ENCODE peak calls at places on chromosomes 3 and 15, in nine cellular contexts. One of them, this sample, is unnamed.

GRCh38 chr3:29274667-29275066 is 6.2 kb upstream of the RBMS3 start:
- DNase-seq in GM13977: no peak
- DNase-seq in astrocyte of the spinal cord: no peak
- DNase-seq in foreskin fibroblast: no peak
- DNase-seq in esophagus squamous epithelium: no peak
- DNase-seq in IMR-90: no peak
- DNase-seq in brain microvascular endothelial cell: no peak
- DNase-seq in uterus: no peak
- DNase-seq in RWPE1: no peak
- DNase-seq in this sample: no peak

GRCh38 chr3:196774845-196775422 is 35.3 kb downstream of the PAK2 start:
- DNase-seq in GM13977: no peak
- DNase-seq in astrocyte of the spinal cord: no peak
- DNase-seq in foreskin fibroblast: no peak
- DNase-seq in esophagus squamous epithelium: no peak
- DNase-seq in IMR-90: peak
- DNase-seq in brain microvascular endothelial cell: no peak
- DNase-seq in uterus: no peak
- DNase-seq in RWPE1: peak
- DNase-seq in this sample: peak

GRCh38 chr3:152084441-152084840 is 184.3 kb upstream of the MBNL1 start:
- DNase-seq in GM13977: no peak
- DNase-seq in astrocyte of the spinal cord: no peak
- DNase-seq in foreskin fibroblast: no peak
- DNase-seq in esophagus squamous epithelium: no peak
- DNase-seq in IMR-90: no peak
- DNase-seq in brain microvascular endothelial cell: no peak
- DNase-seq in uterus: no peak
- DNase-seq in RWPE1: no peak
- DNase-seq in this sample: no peak

GRCh38 chr3:186198442-186198841 is 89.6 kb upstream of the ETV5 start:
- DNase-seq in GM13977: no peak
- DNase-seq in astrocyte of the spinal cord: no peak
- DNase-seq in foreskin fibroblast: no peak
- DNase-seq in esophagus squamous epithelium: no peak
- DNase-seq in IMR-90: no peak
- DNase-seq in brain microvascular endothelial cell: no peak
- DNase-seq in uterus: no peak
- DNase-seq in RWPE1: no peak
- DNase-seq in this sample: no peak

GRCh38 chr3:119294889-119295769 is 946 bp downstream of the ARHGAP31 start:
- DNase-seq in GM13977: peak
- DNase-seq in astrocyte of the spinal cord: peak
- DNase-seq in foreskin fibroblast: no peak
- DNase-seq in esophagus squamous epithelium: no peak
- DNase-seq in IMR-90: peak
- DNase-seq in brain microvascular endothelial cell: peak
- DNase-seq in uterus: peak
- DNase-seq in RWPE1: peak
- DNase-seq in this sample: peak

GRCh38 chr3:135191690-135192089 is 396.6 kb downstream of the EPHB1 start:
- DNase-seq in GM13977: no peak
- DNase-seq in astrocyte of the spinal cord: no peak
- DNase-seq in foreskin fibroblast: no peak
- DNase-seq in esophagus squamous epithelium: no peak
- DNase-seq in IMR-90: no peak
- DNase-seq in brain microvascular endothelial cell: no peak
- DNase-seq in uterus: no peak
- DNase-seq in RWPE1: no peak
- DNase-seq in this sample: peak

GRCh38 chr15:56286213-56286612 is 42.5 kb upstream of the RFX7 start:
- DNase-seq in GM13977: no peak
- DNase-seq in astrocyte of the spinal cord: no peak
- DNase-seq in foreskin fibroblast: no peak
- DNase-seq in esophagus squamous epithelium: no peak
- DNase-seq in IMR-90: no peak
- DNase-seq in brain microvascular endothelial cell: no peak
- DNase-seq in uterus: no peak
- DNase-seq in RWPE1: no peak
- DNase-seq in this sample: no peak

GRCh38 chr3:153080778-153081240 is 81.2 kb upstream of the RAP2B start:
- DNase-seq in GM13977: no peak
- DNase-seq in astrocyte of the spinal cord: no peak
- DNase-seq in foreskin fibroblast: no peak
- DNase-seq in esophagus squamous epithelium: no peak
- DNase-seq in IMR-90: no peak
- DNase-seq in brain microvascular endothelial cell: no peak
- DNase-seq in uterus: no peak
- DNase-seq in RWPE1: no peak
- DNase-seq in this sample: no peak

GRCh38 chr3:116815831-116816588 is 106.4 kb downstream of the TUSC7 start:
- DNase-seq in GM13977: no peak
- DNase-seq in astrocyte of the spinal cord: peak
- DNase-seq in foreskin fibroblast: peak
- DNase-seq in esophagus squamous epithelium: no peak
- DNase-seq in IMR-90: peak
- DNase-seq in brain microvascular endothelial cell: no peak
- DNase-seq in uterus: peak
- DNase-seq in RWPE1: no peak
- DNase-seq in this sample: peak

GRCh38 chr15:89132611-89133242 is 44.5 kb downstream of the ABHD2 start:
- DNase-seq in GM13977: no peak
- DNase-seq in astrocyte of the spinal cord: no peak
- DNase-seq in foreskin fibroblast: no peak
- DNase-seq in esophagus squamous epithelium: no peak
- DNase-seq in IMR-90: no peak
- DNase-seq in brain microvascular endothelial cell: no peak
- DNase-seq in uterus: no peak
- DNase-seq in RWPE1: no peak
- DNase-seq in this sample: no peak

GRCh38 chr15:39621210-39621609 is 40.3 kb downstream of the THBS1 start:
- DNase-seq in GM13977: no peak
- DNase-seq in astrocyte of the spinal cord: peak
- DNase-seq in foreskin fibroblast: no peak
- DNase-seq in esophagus squamous epithelium: no peak
- DNase-seq in IMR-90: no peak
- DNase-seq in brain microvascular endothelial cell: no peak
- DNase-seq in uterus: no peak
- DNase-seq in RWPE1: no peak
- DNase-seq in this sample: no peak

GRCh38 chr3:115858995-115859807 is 235.9 kb downstream of the GAP43 start:
- DNase-seq in GM13977: no peak
- DNase-seq in astrocyte of the spinal cord: no peak
- DNase-seq in foreskin fibroblast: no peak
- DNase-seq in esophagus squamous epithelium: no peak
- DNase-seq in IMR-90: no peak
- DNase-seq in brain microvascular endothelial cell: no peak
- DNase-seq in uterus: no peak
- DNase-seq in RWPE1: no peak
- DNase-seq in this sample: no peak

GRCh38 chr15:32718082-32718821 is 448 bp downstream of the GREM1 start:
- DNase-seq in GM13977: peak
- DNase-seq in astrocyte of the spinal cord: peak
- DNase-seq in foreskin fibroblast: no peak
- DNase-seq in esophagus squamous epithelium: no peak
- DNase-seq in IMR-90: no peak
- DNase-seq in brain microvascular endothelial cell: no peak
- DNase-seq in uterus: no peak
- DNase-seq in RWPE1: no peak
- DNase-seq in this sample: no peak

GRCh38 chr15:27831384-27832262 is 267.5 kb downstream of the OCA2 start:
- DNase-seq in GM13977: no peak
- DNase-seq in astrocyte of the spinal cord: no peak
- DNase-seq in foreskin fibroblast: no peak
- DNase-seq in esophagus squamous epithelium: no peak
- DNase-seq in IMR-90: no peak
- DNase-seq in brain microvascular endothelial cell: no peak
- DNase-seq in uterus: no peak
- DNase-seq in RWPE1: no peak
- DNase-seq in this sample: no peak

GRCh38 chr3:15460891-15461524 is 33.6 kb downstream of the EAF1 start:
- DNase-seq in GM13977: no peak
- DNase-seq in astrocyte of the spinal cord: no peak
- DNase-seq in foreskin fibroblast: no peak
- DNase-seq in esophagus squamous epithelium: no peak
- DNase-seq in IMR-90: no peak
- DNase-seq in brain microvascular endothelial cell: no peak
- DNase-seq in uterus: no peak
- DNase-seq in RWPE1: no peak
- DNase-seq in this sample: no peak

GRCh38 chr3:40206522-40206921 is 103.0 kb upstream of the EIF1B start:
- DNase-seq in GM13977: no peak
- DNase-seq in astrocyte of the spinal cord: no peak
- DNase-seq in foreskin fibroblast: no peak
- DNase-seq in esophagus squamous epithelium: no peak
- DNase-seq in IMR-90: no peak
- DNase-seq in brain microvascular endothelial cell: no peak
- DNase-seq in uterus: no peak
- DNase-seq in RWPE1: no peak
- DNase-seq in this sample: no peak

GRCh38 chr3:76203578-76203977 is 418.2 kb upstream of the ZNF717 start:
- DNase-seq in GM13977: no peak
- DNase-seq in astrocyte of the spinal cord: no peak
- DNase-seq in foreskin fibroblast: no peak
- DNase-seq in esophagus squamous epithelium: no peak
- DNase-seq in IMR-90: no peak
- DNase-seq in brain microvascular endothelial cell: no peak
- DNase-seq in uterus: no peak
- DNase-seq in RWPE1: no peak
- DNase-seq in this sample: no peak

GRCh38 chr3:107992976-107993684 is 97.7 kb downstream of the CD47 start:
- DNase-seq in GM13977: no peak
- DNase-seq in astrocyte of the spinal cord: no peak
- DNase-seq in foreskin fibroblast: no peak
- DNase-seq in esophagus squamous epithelium: no peak
- DNase-seq in IMR-90: peak
- DNase-seq in brain microvascular endothelial cell: peak
- DNase-seq in uterus: no peak
- DNase-seq in RWPE1: peak
- DNase-seq in this sample: peak

GRCh38 chr15:75823860-75824613 is 19.2 kb upstream of the UBE2Q2 start:
- DNase-seq in GM13977: no peak
- DNase-seq in astrocyte of the spinal cord: no peak
- DNase-seq in foreskin fibroblast: no peak
- DNase-seq in esophagus squamous epithelium: no peak
- DNase-seq in IMR-90: no peak
- DNase-seq in brain microvascular endothelial cell: no peak
- DNase-seq in uterus: no peak
- DNase-seq in RWPE1: no peak
- DNase-seq in this sample: no peak

DNA sequence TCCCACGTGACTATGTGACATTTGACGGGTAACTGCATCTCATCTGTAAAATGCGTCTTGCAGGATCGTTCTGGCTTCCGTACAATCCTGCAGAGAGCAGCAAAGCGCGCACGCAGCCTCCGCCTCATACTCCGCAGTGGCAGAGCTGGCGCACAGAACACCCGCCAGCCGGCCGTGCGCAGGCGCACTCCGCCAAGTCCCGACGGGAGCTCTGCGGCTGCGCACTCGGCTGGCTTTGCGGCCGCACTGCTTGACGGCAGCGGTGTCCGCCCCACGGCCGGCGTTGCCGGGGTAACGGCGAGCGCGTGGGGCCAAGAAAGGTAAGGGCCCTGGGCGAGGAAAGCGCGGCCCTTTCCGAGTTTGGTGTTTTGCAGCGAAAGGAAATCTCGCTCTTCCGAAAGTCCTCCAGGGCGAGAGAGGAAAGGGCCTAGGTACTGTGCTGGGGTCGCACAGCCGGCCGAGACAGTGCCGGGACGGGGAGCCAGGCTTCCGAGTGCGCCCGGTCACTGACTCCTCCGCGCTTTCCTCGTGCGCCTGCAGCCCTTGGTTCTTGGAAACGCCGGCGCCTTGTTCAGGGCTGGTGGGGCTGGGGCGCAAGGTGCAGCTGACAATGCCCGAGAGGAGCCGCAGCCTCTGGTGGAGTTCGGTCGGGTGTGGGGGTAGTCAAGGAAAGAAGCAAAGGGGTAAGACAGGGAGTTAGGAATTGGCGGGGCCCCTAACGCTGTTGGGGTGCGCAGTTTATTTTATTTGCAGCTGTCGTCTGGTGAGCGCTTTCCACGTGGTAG is at the start of gene TSEN2:
- DNase-seq in GM13977: peak
- DNase-seq in astrocyte of the spinal cord: peak
- DNase-seq in foreskin fibroblast: peak
- DNase-seq in esophagus squamous epithelium: peak
- DNase-seq in IMR-90: peak
- DNase-seq in brain microvascular endothelial cell: peak
- DNase-seq in uterus: peak
- DNase-seq in RWPE1: peak
- DNase-seq in this sample: peak
- TF ChIP-seq CTCF in GM13977: peak
- TF ChIP-seq CTCF in astrocyte of the spinal cord: peak
- TF ChIP-seq CTCF in foreskin fibroblast: no peak
- TF ChIP-seq CTCF in esophagus squamous epithelium: peak
- TF ChIP-seq CTCF in IMR-90: peak
- TF ChIP-seq CTCF in brain microvascular endothelial cell: peak
- TF ChIP-seq CTCF in uterus: peak
- TF ChIP-seq CTCF in RWPE1: peak
- TF ChIP-seq CTCF in this sample: peak

GRCh38 chr15:41971089-41971892 is 1.1 kb downstream of the EHD4 start:
- DNase-seq in GM13977: peak
- DNase-seq in astrocyte of the spinal cord: peak
- DNase-seq in foreskin fibroblast: peak
- DNase-seq in esophagus squamous epithelium: no peak
- DNase-seq in IMR-90: peak
- DNase-seq in brain microvascular endothelial cell: peak
- DNase-seq in uterus: peak
- DNase-seq in RWPE1: peak
- DNase-seq in this sample: peak
- TF ChIP-seq CTCF in GM13977: no peak
- TF ChIP-seq CTCF in astrocyte of the spinal cord: no peak
- TF ChIP-seq CTCF in foreskin fibroblast: no peak
- TF ChIP-seq CTCF in esophagus squamous epithelium: peak
- TF ChIP-seq CTCF in IMR-90: no peak
- TF ChIP-seq CTCF in brain microvascular endothelial cell: peak
- TF ChIP-seq CTCF in uterus: peak
- TF ChIP-seq CTCF in RWPE1: no peak
- TF ChIP-seq CTCF in this sample: peak

GRCh38 chr3:53919741-53920140 is 28.1 kb upstream of the SELENOK start:
- DNase-seq in GM13977: no peak
- DNase-seq in astrocyte of the spinal cord: no peak
- DNase-seq in foreskin fibroblast: no peak
- DNase-seq in esophagus squamous epithelium: no peak
- DNase-seq in IMR-90: no peak
- DNase-seq in brain microvascular endothelial cell: no peak
- DNase-seq in uterus: no peak
- DNase-seq in RWPE1: no peak
- DNase-seq in this sample: no peak

GRCh38 chr3:53921296-53921695 is 29.6 kb upstream of the SELENOK start:
- DNase-seq in GM13977: peak
- DNase-seq in astrocyte of the spinal cord: no peak
- DNase-seq in foreskin fibroblast: no peak
- DNase-seq in esophagus squamous epithelium: no peak
- DNase-seq in IMR-90: peak
- DNase-seq in brain microvascular endothelial cell: peak
- DNase-seq in uterus: no peak
- DNase-seq in RWPE1: no peak
- DNase-seq in this sample: peak
- TF ChIP-seq CTCF in GM13977: peak
- TF ChIP-seq CTCF in astrocyte of the spinal cord: peak
- TF ChIP-seq CTCF in foreskin fibroblast: peak
- TF ChIP-seq CTCF in esophagus squamous epithelium: peak
- TF ChIP-seq CTCF in IMR-90: peak
- TF ChIP-seq CTCF in brain microvascular endothelial cell: peak
- TF ChIP-seq CTCF in uterus: no peak
- TF ChIP-seq CTCF in RWPE1: peak
- TF ChIP-seq CTCF in this sample: peak

GRCh38 chr3:13391308-13391707 is 28.8 kb downstream of the NUP210 start:
- DNase-seq in GM13977: no peak
- DNase-seq in astrocyte of the spinal cord: no peak
- DNase-seq in foreskin fibroblast: no peak
- DNase-seq in esophagus squamous epithelium: no peak
- DNase-seq in IMR-90: no peak
- DNase-seq in brain microvascular endothelial cell: no peak
- DNase-seq in uterus: no peak
- DNase-seq in RWPE1: no peak
- DNase-seq in this sample: no peak
- TF ChIP-seq CTCF in GM13977: peak
- TF ChIP-seq CTCF in astrocyte of the spinal cord: peak
- TF ChIP-seq CTCF in foreskin fibroblast: no peak
- TF ChIP-seq CTCF in esophagus squamous epithelium: no peak
- TF ChIP-seq CTCF in IMR-90: no peak
- TF ChIP-seq CTCF in brain microvascular endothelial cell: no peak
- TF ChIP-seq CTCF in uterus: no peak
- TF ChIP-seq CTCF in RWPE1: no peak
- TF ChIP-seq CTCF in this sample: no peak

This sample was measured in fibroblast of the aortic adventitia.